ENCODE peak calls at places on chromosomes 16 and 17, in five cellular contexts. P, H, A, M and I are unnamed samples.

GRCh38 chr17:79405823-79406222 is 205.0 kb downstream of the RBFOX3 start:
- DNase-seq in P (no peak), H (no peak), A (no peak), M (no peak), I (no peak)

GRCh38 chr17:8985054-8985701 is 19.7 kb upstream of the PIK3R5 start:
- DNase-seq in P (no peak), H (no peak), A (no peak), M (peak; percentile 75), I (no peak)

GRCh38 chr16:53827741-53828140 is 123.8 kb downstream of the FTO start:
- DNase-seq in P (no peak), H (no peak), A (no peak), M (no peak), I (no peak)

GRCh38 chr16:81465375-81465943 is 20.9 kb downstream of the CMIP start:
- DNase-seq in P (no peak), H (no peak), A (peak; percentile 74), M (no peak), I (no peak)

GRCh38 chr17:80060629-80061028 is 24.2 kb downstream of the CCDC40 start:
- DNase-seq in P (no peak), H (no peak), A (no peak), M (no peak), I (no peak)

GRCh38 chr16:73053379-73054130 is 5.6 kb upstream of the ZFHX3 start:
- DNase-seq in P (no peak), H (no peak), A (no peak), M (no peak), I (no peak)

GRCh38 chr17:59754547-59754946 is 47.1 kb downstream of the VMP1 start:
- DNase-seq in P (no peak), H (no peak), A (no peak), M (no peak), I (no peak)

GRCh38 chr16:88348377-88349152 is 34.2 kb upstream of the ZNF469 start:
- DNase-seq in P (no peak), H (no peak), A (no peak), M (no peak), I (no peak)

GRCh38 chr17:64009571-64010402 is 10.6 kb downstream of the ICAM2 start:
- DNase-seq in P (no peak), H (no peak), A (peak; percentile 37), M (no peak), I (no peak)

GRCh38 chr16:67052399-67052798 is 23.4 kb downstream of the CBFB start:
- DNase-seq in P (no peak), H (no peak), A (no peak), M (no peak), I (no peak)

GRCh38 chr17:56593741-56594527 is 435 bp downstream of the NOG start:
- DNase-seq in P (no peak), H (peak; percentile 85), A (peak; percentile 51), M (no peak), I (no peak)

GRCh38 chr17:34981538-34982241 is 1.4 kb downstream of the LIG3 start:
- DNase-seq in P (no peak), H (no peak), A (no peak), M (no peak), I (no peak)

GRCh38 chr16:46427340-46428107 is 193.7 kb downstream of the SHCBP1 start:
- DNase-seq in P (no peak), H (no peak), A (no peak), M (no peak), I (no peak)

GRCh38 chr17:17055286-17056166 is 13.3 kb downstream of the MPRIP start:
- DNase-seq in P (no peak), H (peak; percentile 61), A (peak; percentile 37), M (no peak), I (no peak)

GRCh38 chr17:58377005-58377660 is 25.1 kb upstream of the SUPT4H1 start:
- DNase-seq in P (no peak), H (no peak), A (peak; percentile 57), M (no peak), I (no peak)

GRCh38 chr16:55698331-55698730 is 42.5 kb downstream of the SLC6A2 start:
- DNase-seq in P (no peak), H (no peak), A (no peak), M (no peak), I (no peak)

GRCh38 chr16:73215482-73216377 is 167.8 kb upstream of the ZFHX3 start:
- DNase-seq in P (no peak), H (no peak), A (no peak), M (no peak), I (no peak)

GRCh38 chr16:30783280-30784109 is 3.5 kb downstream of the ZNF629 start:
- DNase-seq in P (no peak), H (no peak), A (no peak), M (no peak), I (no peak)

GRCh38 chr16:66391726-66392670 is 25.5 kb downstream of the CDH5 start:
- DNase-seq in P (no peak), H (no peak), A (no peak), M (no peak), I (no peak)

GRCh38 chr16:74291577-74292208 is 4.9 kb upstream of the PSMD7 start:
- DNase-seq in P (no peak), H (no peak), A (no peak), M (no peak), I (no peak)

GRCh38 chr17:9038380-9038779 is 17.1 kb downstream of the NTN1 start:
- DNase-seq in P (no peak), H (no peak), A (no peak), M (no peak), I (no peak)

GRCh38 chr17:82419471-82419995 is 1.1 kb upstream of the OGFOD3 start:
- DNase-seq in P (no peak), H (no peak), A (no peak), M (no peak), I (no peak)

GRCh38 chr17:59785091-59785799 is 77.8 kb downstream of the VMP1 start:
- DNase-seq in P (no peak), H (no peak), A (no peak), M (no peak), I (no peak)

GRCh38 chr16:1762879-1763520 is 8.3 kb downstream of the NME3 start:
- DNase-seq in P (no peak), H (no peak), A (no peak), M (no peak), I (no peak)

GRCh38 chr16:12160249-12160648 is 183.7 kb downstream of the SNX29 start:
- DNase-seq in P (no peak), H (no peak), A (no peak), M (no peak), I (no peak)

GRCh38 chr17:2399572-2400473 is 1.0 kb downstream of the MNT start:
- DNase-seq in P (peak; percentile 77), H (peak; percentile 99), A (peak; percentile 96), M (peak; percentile 98), I (peak; percentile 90)

GRCh38 chr16:80526418-80527061 is 14.3 kb upstream of the DYNLRB2 start:
- DNase-seq in P (no peak), H (no peak), A (peak; percentile 57), M (no peak), I (no peak)

GRCh38 chr16:30958164-30959083 is 870 bp downstream of the SETD1A start:
- DNase-seq in P (no peak), H (peak; percentile 83), A (peak; percentile 66), M (no peak), I (no peak)

GRCh38 chr16:48616571-48616970 is 6.6 kb upstream of the N4BP1 start:
- DNase-seq in P (no peak), H (no peak), A (no peak), M (no peak), I (no peak)

GRCh38 chr16:48614759-48615158 is 4.8 kb upstream of the N4BP1 start:
- DNase-seq in P (no peak), H (no peak), A (no peak), M (no peak), I (no peak)

GRCh38 chr16:48612621-48613020 is 2.6 kb upstream of the N4BP1 start:
- DNase-seq in P (no peak), H (no peak), A (no peak), M (no peak), I (no peak)

GRCh38 chr16:48611329-48612137 is 1.6 kb upstream of the N4BP1 start:
- DNase-seq in P (no peak), H (no peak), A (no peak), M (no peak), I (no peak)

DNA sequence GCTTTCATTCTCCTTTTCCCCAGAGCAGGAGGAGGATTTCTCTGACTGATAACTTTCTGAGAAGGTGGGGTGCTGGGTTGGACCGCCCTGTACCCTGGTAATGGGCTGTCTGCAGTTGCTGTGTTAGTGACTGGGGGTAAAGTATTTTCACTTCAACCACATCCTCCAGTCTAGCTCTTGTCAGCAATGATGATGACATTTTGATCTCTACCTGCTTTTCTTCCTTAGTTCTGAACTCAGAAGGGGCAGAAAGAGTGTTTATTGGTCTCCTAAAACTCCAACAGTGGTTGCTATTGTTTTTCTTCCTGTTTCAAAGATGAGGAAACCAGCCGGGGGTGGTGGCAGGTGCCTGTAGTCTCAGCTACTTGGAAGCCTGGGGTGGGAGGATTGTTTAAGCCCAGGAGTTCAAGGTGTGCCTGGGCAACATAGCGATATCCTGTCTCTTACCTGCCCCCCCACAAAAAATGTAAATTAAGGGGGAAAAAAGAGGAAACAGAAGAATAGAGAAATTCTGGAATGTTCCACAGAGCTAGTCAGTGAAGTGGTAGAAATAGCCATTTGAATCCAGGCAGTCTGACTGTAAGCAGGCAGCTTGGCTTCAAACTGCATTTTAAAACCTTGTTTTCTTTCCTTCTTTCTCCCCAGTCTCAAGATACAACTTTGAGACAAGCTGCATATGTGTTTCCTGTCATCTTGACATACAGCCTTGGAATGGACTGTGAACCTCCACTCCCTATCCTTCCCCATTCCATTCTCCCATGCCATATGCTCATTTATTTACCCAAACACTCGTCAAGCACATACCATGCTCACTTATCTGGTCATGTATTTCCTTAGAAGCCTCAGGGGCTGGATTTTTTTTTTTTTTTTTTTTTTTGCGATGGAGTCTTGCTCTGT is 3.3 kb upstream of the N4BP1 start:
- DNase-seq in P (no peak), H (no peak), A (no peak), M (no peak), I (no peak)
- H3K27ac ChIP-seq in P (no peak overlapping the region), H (peak overlapping the region; percentile 80), A (no peak overlapping the region), M (peak overlapping the region; percentile 59), I (no peak overlapping the region)

GRCh38 chr16:78556421-78556820 is 457.0 kb downstream of the WWOX start:
- DNase-seq in P (no peak), H (no peak), A (no peak), M (no peak), I (no peak)
- H3K4me3 ChIP-seq in P (no peak overlapping the region), H (no peak overlapping the region), A (no peak overlapping the region), M (no peak overlapping the region), I (no peak overlapping the region)

GRCh38 chr16:14462811-14463210 is 167.2 kb downstream of the PARN start:
- DNase-seq in P (no peak), H (no peak), A (no peak), M (no peak), I (no peak)
- H3K36me3 ChIP-seq in P (no peaks in the 10 kb centered on the region), H (peaks cover 5% of the 10 kb centered on the region), A (no peaks in the 10 kb centered on the region), M (no peaks in the 10 kb centered on the region), I (no peaks in the 10 kb centered on the region)

DNA sequence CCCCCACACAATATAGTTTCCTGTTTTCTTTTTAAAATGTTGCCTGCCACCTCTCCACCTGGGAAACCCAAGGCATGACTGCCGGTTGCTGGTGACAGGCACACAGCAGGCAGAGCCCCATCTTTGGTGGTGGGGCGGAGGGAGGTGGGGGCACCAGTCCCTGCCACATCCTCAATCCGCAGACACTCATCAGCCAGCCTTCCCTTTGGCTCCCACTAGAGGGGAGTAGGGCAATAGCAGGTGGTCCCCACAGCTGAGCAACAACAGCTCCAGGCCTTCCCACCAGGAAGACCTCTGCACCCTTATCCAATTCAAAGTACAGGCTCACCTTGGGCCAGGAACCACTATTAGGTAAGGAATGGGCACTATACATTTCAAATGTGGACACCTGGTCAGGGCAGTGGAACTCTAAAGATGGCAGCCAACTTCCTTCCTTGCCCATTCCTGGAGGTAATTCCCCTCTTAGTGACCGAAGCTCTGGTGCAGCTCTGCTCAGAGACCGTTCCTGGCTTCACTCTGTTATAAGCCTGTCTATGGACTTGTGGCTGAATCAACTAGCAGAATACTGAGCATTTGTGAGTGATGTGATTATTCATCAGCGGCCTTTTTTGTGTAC is 13.9 kb downstream of the RECQL5 start:
- DNase-seq in P (no peak), H (peak; percentile 49), A (no peak), M (no peak), I (no peak)
- H3K27ac ChIP-seq in P (no peak overlapping the region), H (no peak overlapping the region), A (no peak overlapping the region), M (no peak overlapping the region), I (no peak overlapping the region)